ENCODE peak calls at places on chromosomes 7 and 10, in six cellular contexts. S is GF-D8; M is iris pigment epithelial cell; J is activated CD4-positive, alpha-beta T cell treated with anti-CD3 and anti-CD28 coated beads, Interleukin-2, amount 10 ng/mL, durations not matched to agents 7 days and 5 days; R is HFFc6; D is activated CD4-positive, CD25-positive, alpha-beta regulatory T cell treated with anti-CD3 and anti-CD28 coated beads, Interleukin-2, amount 50 U/mL, for 72 hours. X is an unnamed sample.

GRCh38 chr10:89215511-89215910 is 8.4 kb upstream of the CH25H start:
- DNase-seq in D (no peak), M (no peak), R (no peak), S (no peak), J (no peak), X (no peak)

GRCh38 chr7:84372712-84373111 is 178.1 kb upstream of the SEMA3A start:
- DNase-seq in S (no peak), J (no peak), D (no peak), M (peak; percentile 60), R (no peak), X (peak; percentile 64)

GRCh38 chr10:124403548-124403947 is 15.2 kb downstream of the OAT start:
- DNase-seq in R (peak; percentile 81), M (peak; percentile 84), D (no peak), S (peak; percentile 53), J (peak; percentile 59), X (peak; percentile 89)

GRCh38 chr7:104945599-104945956 is 68.4 kb upstream of the KMT2E start:
- DNase-seq in M (no peak), J (no peak), D (no peak), R (no peak), S (no peak), X (no peak)

GRCh38 chr7:2001601-2002442 is 230.9 kb downstream of the MAD1L1 start:
- DNase-seq in M (no peak), S (no peak), J (no peak), D (no peak), R (no peak), X (no peak)

GRCh38 chr10:119541046-119541445 is 1.5 kb downstream of the RGS10 start:
- DNase-seq in S (no peak), J (no peak), R (peak; percentile 31), D (no peak), M (no peak), X (peak; percentile 14)

GRCh38 chr7:28272461-28272877 is 91.9 kb upstream of the JAZF1 start:
- DNase-seq in J (peak; percentile 20), D (no peak), S (peak; percentile 48), M (peak; percentile 68), R (peak; percentile 35), X (peak; percentile 62)

GRCh38 chr10:132714906-132715790 is 70.8 kb downstream of the NKX6-2 start:
- DNase-seq in S (no peak), M (no peak), J (no peak), R (no peak), D (no peak), X (no peak)